ENCODE peak calls at places on chromosome 22, in eight cellular contexts. L is Ammon's horn; S is myocyte; W is neuronal stem cell; R is activated CD8-positive, alpha-beta memory T cell treated with anti-CD3 and anti-CD28 coated beads for 24 hours; G is H7; B is nephron progenitor cell; Q is naive B cell. A is an unnamed sample.

GRCh38 chr22:39351689-39352214 is 2.0 kb downstream of the SYNGR1 start:
- DNase-seq in L (no peak), S (no peak), W (no peak), R (no peak), G (peak; percentile 72), B (peak; percentile 46), Q (peak; percentile 14), A (no peak)

GRCh38 chr22:37607912-37608476 is 640 bp upstream of the GGA1 start:
- DNase-seq in L (no peak), S (no peak), W (no peak), R (no peak), G (peak; percentile 37), B (no peak), Q (peak; percentile 31), A (no peak)

GRCh38 chr22:18968011-18968749 is 32.1 kb upstream of the PRODH start:
- DNase-seq in L (no peak), S (peak; percentile 44), W (peak; percentile 51), R (no peak), G (peak; percentile 81), B (peak; percentile 95), Q (no peak), A (peak; percentile 18)

GRCh38 chr22:22130956-22131355 is 113.6 kb upstream of the VPREB1 start:
- DNase-seq in L (no peak), S (no peak), W (no peak), R (no peak), G (no peak), B (no peak), Q (no peak), A (no peak)

GRCh38 chr22:27867114-27867957 is 51.7 kb downstream of the PITPNB start:
- DNase-seq in L (no peak), S (no peak), W (no peak), R (no peak), G (no peak), B (no peak), Q (no peak), A (peak; percentile 67)

GRCh38 chr22:34067031-34067430 is 146.8 kb upstream of the LARGE1 start:
- DNase-seq in L (peak; percentile 60), S (no peak), W (no peak), R (no peak), G (no peak), B (no peak), Q (no peak), A (no peak)

GRCh38 chr22:39955675-39956074 is 4.5 kb upstream of the TMA7B start:
- DNase-seq in L (no peak), S (peak; percentile 4), W (no peak), R (no peak), G (no peak), B (no peak), Q (no peak), A (no peak)

GRCh38 chr22:29456211-29456671 is 17.9 kb downstream of the RFPL1 start:
- DNase-seq in L (no peak), S (no peak), W (no peak), R (no peak), G (peak; percentile 28), B (peak; percentile 56), Q (no peak), A (peak; percentile 56)

GRCh38 chr22:37077802-37078448 is 26.4 kb downstream of the KCTD17 start:
- DNase-seq in L (peak; percentile 42), S (peak; percentile 30), W (peak; percentile 57), R (peak; percentile 98), G (peak; percentile 98), B (peak; percentile 91), Q (peak; percentile 58), A (peak; percentile 62)

GRCh38 chr22:45859231-45860161 is 117.5 kb downstream of the WNT7B start:
- DNase-seq in L (no peak), S (no peak), W (no peak), R (no peak), G (no peak), B (no peak), Q (no peak), A (no peak)

GRCh38 chr22:48396091-48396784 is 1431.4 kb downstream of the BRD1 start:
- DNase-seq in L (no peak), S (no peak), W (no peak), R (no peak), G (no peak), B (no peak), Q (no peak), A (no peak)

GRCh38 chr22:19970479-19971275 is 29.1 kb upstream of the TXNRD2 start:
- DNase-seq in L (peak; percentile 78), S (peak; percentile 68), W (peak; percentile 65), R (peak; percentile 94), G (peak; percentile 96), B (peak; percentile 85), Q (peak; percentile 67), A (peak; percentile 72)

GRCh38 chr22:45336971-45337431 is 27.3 kb downstream of the FAM118A start:
- DNase-seq in L (peak; percentile 81), S (peak; percentile 67), W (no peak), R (no peak), G (no peak), B (no peak), Q (no peak), A (peak; percentile 6)

GRCh38 chr22:35057155-35057554 is 8.8 kb upstream of the ISX start:
- DNase-seq in L (no peak), S (no peak), W (no peak), R (no peak), G (no peak), B (no peak), Q (no peak), A (no peak)

GRCh38 chr22:49025791-49026475 is 801.7 kb downstream of the BRD1 start:
- DNase-seq in L (no peak), S (no peak), W (no peak), R (no peak), G (no peak), B (no peak), Q (no peak), A (no peak)

GRCh38 chr22:46942816-46943783 is 180.7 kb downstream of the TBC1D22A start:
- DNase-seq in L (no peak), S (no peak), W (no peak), R (no peak), G (no peak), B (no peak), Q (peak; percentile 57), A (peak; percentile 28)

GRCh38 chr22:46843691-46844297 is 81.3 kb downstream of the TBC1D22A start:
- DNase-seq in L (no peak), S (peak; percentile 99), W (no peak), R (no peak), G (no peak), B (no peak), Q (no peak), A (no peak)

GRCh38 chr22:29032584-29032983 is 29.0 kb downstream of the C22orf31 start:
- DNase-seq in L (no peak), S (no peak), W (no peak), R (no peak), G (no peak), B (no peak), Q (no peak), A (peak; percentile 14)

GRCh38 chr22:37797874-37798500 is 9.7 kb upstream of the GCAT start:
- DNase-seq in L (no peak), S (no peak), W (no peak), R (no peak), G (no peak), B (no peak), Q (no peak), A (no peak)

GRCh38 chr22:36753120-36753802 is 22.7 kb downstream of the IFT27 start:
- DNase-seq in L (no peak), S (peak; percentile 37), W (no peak), R (no peak), G (peak; percentile 46), B (peak; percentile 33), Q (no peak), A (no peak)

GRCh38 chr22:49264696-49265095 is 563.0 kb downstream of the BRD1 start:
- DNase-seq in L (no peak), S (no peak), W (no peak), R (no peak), G (no peak), B (no peak), Q (no peak), A (no peak)

GRCh38 chr22:29938285-29938693 is 55.3 kb downstream of the MTMR3 start:
- DNase-seq in L (no peak), S (no peak), W (no peak), R (no peak), G (no peak), B (no peak), Q (no peak), A (peak; percentile 25)

GRCh38 chr22:17523925-17524324 is 39.4 kb upstream of the SLC25A18 start:
- DNase-seq in L (no peak), S (no peak), W (no peak), R (no peak), G (no peak), B (no peak), Q (no peak), A (no peak)

GRCh38 chr22:43370045-43370444 is 26.9 kb upstream of the SCUBE1 start:
- DNase-seq in L (no peak), S (no peak), W (no peak), R (no peak), G (peak; percentile 71), B (peak; percentile 45), Q (no peak), A (no peak)

GRCh38 chr22:20130739-20131592 is 638 bp upstream of the ZDHHC8 start:
- DNase-seq in L (peak; percentile 84), S (peak; percentile 82), W (peak; percentile 74), R (peak; percentile 91), G (peak; percentile 94), B (peak; percentile 77), Q (peak; percentile 82), A (peak; percentile 68)

GRCh38 chr22:32142600-32142999 is 16.5 kb downstream of the C22orf42 start:
- DNase-seq in L (no peak), S (no peak), W (no peak), R (no peak), G (no peak), B (no peak), Q (no peak), A (no peak)

A was measured in cardiac fibroblast.